ENCODE peak calls at places on chromosomes 16 and 17, in four cellular contexts. N is PC-3, W is fibroblast of lung, C is SK-N-MC. A is an unnamed sample.

GRCh38 chr16:84115919-84116719 is 623 bp downstream of the MBTPS1 start:
- DNase-seq in N (peak; percentile 27), C (no peak), W (peak; percentile 56), A (peak; percentile 66)

GRCh38 chr17:7313028-7313889 is 1.9 kb downstream of the GPS2 start:
- DNase-seq in C (no peak), N (peak; percentile 37), W (no peak), A (peak; percentile 38)

GRCh38 chr17:1491406-1492248 is 859 bp downstream of the MYO1C start:
- DNase-seq in W (peak; percentile 53), N (peak; percentile 52), C (no peak), A (peak; percentile 84)

GRCh38 chr16:84950906-84951305 is 60.4 kb downstream of the ZDHHC7 start:
- DNase-seq in C (no peak), N (peak; percentile 42), W (no peak), A (peak; percentile 55)

GRCh38 chr17:43951750-43952149 is 2.0 kb downstream of the PYY start:
- DNase-seq in N (no peak), W (no peak), C (no peak), A (no peak)

GRCh38 chr16:86806838-86807351 is 228.5 kb downstream of the FOXL1 start:
- DNase-seq in N (no peak), W (peak; percentile 51), C (no peak), A (no peak)

GRCh38 chr17:76982408-76983074 is 114.3 kb downstream of the MGAT5B start:
- DNase-seq in N (no peak), C (no peak), W (no peak), A (no peak)

GRCh38 chr16:19463468-19464315 is 46.0 kb downstream of the TMC5 start:
- DNase-seq in C (no peak), W (no peak), N (peak; percentile 19), A (no peak)

GRCh38 chr17:82367724-82368524 is 3.6 kb upstream of the UTS2R start:
- DNase-seq in C (no peak), N (peak; percentile 29), W (no peak), A (no peak)

GRCh38 chr16:14629612-14629918 is 495 bp downstream of the PARN start:
- DNase-seq in W (no peak), N (no peak), C (no peak), A (peak; percentile 50)

DNA sequence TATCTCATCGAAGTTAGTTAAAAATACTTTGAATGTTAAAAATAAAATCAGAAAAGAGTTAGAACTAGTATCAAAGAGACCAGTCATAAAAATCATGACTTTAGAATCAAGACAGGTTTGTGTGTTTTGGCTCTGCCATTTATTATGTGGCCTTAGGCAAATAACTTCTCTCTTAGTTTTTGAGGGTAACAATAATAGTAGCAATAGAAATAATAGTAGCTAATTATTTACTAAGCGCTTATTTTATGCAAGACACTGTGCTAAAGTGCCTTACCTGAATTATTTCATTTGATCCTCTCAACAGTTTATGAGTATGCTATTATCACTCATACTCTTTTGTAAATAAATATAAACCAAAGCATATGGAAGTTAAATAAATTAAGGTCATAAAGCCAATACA is 77.0 kb downstream of the SMURF2 start:
- DNase-seq in N (peak; percentile 52), W (no peak), C (no peak), A (no peak)
- H3K36me3 ChIP-seq in N (peaks cover 51% of the 10 kb centered on the region), W (peaks cover 8% of the 10 kb centered on the region), C (peaks cover 22% of the 10 kb centered on the region), A (peaks cover 75% of the 10 kb centered on the region)

GRCh38 chr16:47460301-47460754 is 535 bp downstream of the ITFG1 start:
- DNase-seq in W (peak; percentile 41), C (no peak), N (peak; percentile 1), A (peak; percentile 34)
- TF ChIP-seq EZH2 in W (no peak), C (no peak), N (no peak), A (no peak)

GRCh38 chr17:73119631-73120030 is 27.1 kb upstream of the SLC39A11 start:
- DNase-seq in W (peak; percentile 44), C (no peak), N (peak; percentile 24), A (no peak)

GRCh38 chr17:73121513-73121912 is 29.0 kb upstream of the SLC39A11 start:
- DNase-seq in C (no peak), W (no peak), N (no peak), A (no peak)

GRCh38 chr17:73122953-73123605 is 30.6 kb upstream of the SLC39A11 start:
- DNase-seq in W (no peak), C (no peak), N (no peak), A (no peak)

GRCh38 chr17:73126716-73127473 is 34.4 kb upstream of the SLC39A11 start:
- DNase-seq in N (peak; percentile 13), C (no peak), W (peak; percentile 12), A (peak; percentile 17)

DNA sequence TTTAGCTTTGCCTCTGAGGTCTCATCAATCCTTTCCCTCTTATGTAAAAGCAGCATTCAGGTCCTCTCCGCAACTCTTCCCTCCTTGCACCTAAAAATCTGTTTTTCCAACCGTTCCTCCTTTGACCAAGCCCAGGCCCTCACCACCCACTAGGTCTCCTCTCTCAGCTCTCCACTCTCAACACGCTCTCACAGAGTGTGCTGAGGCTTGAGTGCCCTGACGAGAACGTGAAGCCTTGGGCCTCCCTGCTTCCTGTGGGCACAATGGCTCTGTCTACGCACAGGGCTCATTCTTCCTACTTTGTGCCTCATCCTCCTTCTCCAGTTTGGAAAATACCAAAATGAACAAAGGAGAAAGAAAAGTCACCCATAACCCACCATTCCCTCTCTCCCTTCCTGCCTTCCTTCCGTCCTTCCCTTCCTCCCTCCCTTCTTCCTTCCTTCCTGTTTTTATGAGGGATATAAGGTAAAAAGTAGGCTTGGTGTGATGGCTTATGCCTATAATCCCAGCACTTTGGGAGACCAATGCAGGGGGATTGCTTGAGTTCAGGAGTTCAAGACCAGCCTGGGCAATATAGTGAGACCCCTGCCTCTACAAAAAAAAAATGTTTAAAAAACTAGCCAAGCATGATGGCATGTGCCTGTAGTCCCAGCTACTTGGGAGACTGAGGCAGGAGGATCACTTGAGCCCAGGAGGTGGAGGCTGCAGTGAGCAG is 31.3 kb upstream of the SLC39A11 start:
- DNase-seq in N (no peak), W (no peak), C (no peak), A (no peak)
- H3K27ac ChIP-seq in N (no peak overlapping the region), W (no peak overlapping the region), C (no peak overlapping the region), A (no peak overlapping the region)

DNA sequence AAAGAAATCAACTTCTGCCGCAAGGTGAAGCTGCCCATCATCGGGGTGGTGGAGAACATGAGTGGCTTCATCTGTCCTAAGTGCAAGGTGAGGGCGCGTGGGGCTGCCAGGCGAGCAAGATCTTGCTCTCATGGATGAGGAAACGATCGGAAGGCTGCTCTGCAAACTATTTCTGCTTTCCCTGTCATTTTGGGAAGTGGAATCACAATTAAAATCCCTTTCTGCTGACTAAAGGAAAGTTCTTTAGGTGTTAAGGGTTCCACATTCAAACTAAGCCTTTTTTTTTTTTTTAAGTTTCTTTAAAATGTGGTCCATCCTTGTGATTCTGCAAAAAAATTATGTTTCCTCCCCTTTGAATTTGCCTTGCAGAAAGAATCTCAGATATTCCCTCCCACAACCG is 17.7 kb downstream of the NUBP1 start:
- DNase-seq in W (no peak), C (no peak), N (no peak), A (no peak)
- H3K36me3 ChIP-seq in W (peaks cover 13% of the 10 kb centered on the region), C (peaks cover 13% of the 10 kb centered on the region), N (no peaks in the 10 kb centered on the region), A (peaks cover 5% of the 10 kb centered on the region)

GRCh38 chr17:48589831-48590602 is at the start of gene HOXB3:
- DNase-seq in C (no peak), W (no peak), N (no peak), A (no peak)
- TF ChIP-seq EZH2 in C (no peak), W (no peak), N (no peak), A (no peak)